ENCODE peak calls at places on chromosome 11, in four cellular contexts. S is OCI-M1, H is ureter, D is T-cell. Y is an unnamed sample.

GRCh38 chr11:17012712-17013547 is 1.3 kb downstream of the PLEKHA7 start:
- DNase-seq in S (no peak), H (peak; percentile 75), D (no peak), Y (no peak)

GRCh38 chr11:65912840-65913239 is 6.0 kb downstream of the C11orf68 start:
- DNase-seq in S (no peak), H (no peak), D (no peak), Y (no peak)

GRCh38 chr11:102309621-102310541 is 7.4 kb upstream of the BIRC3 start:
- DNase-seq in S (no peak), H (no peak), D (no peak), Y (no peak)

GRCh38 chr11:130441726-130442125 is 6.7 kb upstream of the ADAMTS15 start:
- DNase-seq in S (no peak), H (no peak), D (no peak), Y (no peak)

GRCh38 chr11:87176044-87176443 is 138.3 kb downstream of the TMEM135 start:
- DNase-seq in S (peak; percentile 83), H (no peak), D (no peak), Y (no peak)

GRCh38 chr11:93784935-93785360 is 866 bp downstream of the MED17 start:
- DNase-seq in S (no peak), H (no peak), D (no peak), Y (no peak)

GRCh38 chr11:91800208-91800914 is 424.3 kb upstream of the FAT3 start:
- DNase-seq in S (no peak), H (no peak), D (no peak), Y (no peak)

GRCh38 chr11:61567286-61568061 is 13.4 kb downstream of the SYT7 start:
- DNase-seq in S (peak; percentile 89), H (peak; percentile 83), D (peak; percentile 76), Y (peak; percentile 74)

GRCh38 chr11:110453684-110454354 is 24.1 kb downstream of the FDX1 start:
- DNase-seq in S (no peak), H (no peak), D (no peak), Y (no peak)

GRCh38 chr11:68021167-68021787 is 9.2 kb upstream of the NDUFS8 start:
- DNase-seq in S (peak; percentile 57), H (no peak), D (no peak), Y (no peak)

GRCh38 chr11:117818036-117818858 is 6.3 kb downstream of the FXYD2 start:
- DNase-seq in S (no peak), H (no peak), D (no peak), Y (no peak)

GRCh38 chr11:77732143-77732542 is 88.4 kb downstream of the RSF1 start:
- DNase-seq in S (no peak), H (no peak), D (no peak), Y (no peak)

GRCh38 chr11:46698597-46698996 is 1.8 kb downstream of the ARHGAP1 start:
- DNase-seq in S (no peak), H (no peak), D (no peak), Y (no peak)

GRCh38 chr11:11078344-11078743 is 220.5 kb upstream of the ZBED5 start:
- DNase-seq in S (no peak), H (no peak), D (no peak), Y (no peak)

Y was measured in GM12891.